ENCODE peak calls at places on chromosome 21, in nine cellular contexts. X is stimulated activated CD8-positive, alpha-beta memory T cell treated with anti-CD3 and anti-CD28 coated beads, Interleukin-4, amount 100 ng/mL, for 48 hours; F is KBM-7; H is AG09319; T is choroid plexus epithelial cell; U is left colon; R is astrocyte of the hippocampus; J is stimulated activated CD4-positive, alpha-beta T cell treated with anti-CD3 and anti-CD28 coated beads, Interleukin-2, amount 100 ng/mL, for 48 hours; S is HCEC 1CT. Z is an unnamed sample.

GRCh38 chr21:35178812-35179211 is 129.7 kb upstream of the RUNX1 start:
- DNase-seq in S (peak; percentile 77), R (no peak), F (no peak), X (no peak), U (no peak), T (no peak), J (no peak), H (no peak), Z (no peak)

GRCh38 chr21:43908167-43908566 is 43.1 kb downstream of the AGPAT3 start:
- DNase-seq in X (no peak), F (no peak), U (no peak), H (no peak), J (no peak), S (no peak), T (no peak), R (peak; percentile 67), Z (no peak)

GRCh38 chr21:35294231-35294898 is 245.3 kb upstream of the RUNX1 start:
- DNase-seq in U (peak; percentile 76), J (no peak), R (peak; percentile 54), T (no peak), H (no peak), X (no peak), S (no peak), F (no peak), Z (peak; percentile 38)

GRCh38 chr21:14080040-14080763 is 130.6 kb downstream of the LIPI start:
- DNase-seq in R (no peak), J (no peak), H (no peak), T (no peak), X (no peak), F (no peak), S (no peak), U (no peak), Z (no peak)

GRCh38 chr21:41220208-41220733 is 52.3 kb downstream of the BACE2 start:
- DNase-seq in J (no peak), R (no peak), H (no peak), U (no peak), F (no peak), T (no peak), S (no peak), X (no peak), Z (no peak)

GRCh38 chr21:33185852-33186251 is 43.9 kb upstream of the IFNAR2 start:
- DNase-seq in U (no peak), H (no peak), J (no peak), T (no peak), R (no peak), X (no peak), F (peak; percentile 17), S (no peak), Z (no peak)

GRCh38 chr21:42653492-42654061 is at the start of gene PDE9A:
- DNase-seq in R (peak; percentile 56), J (no peak), X (no peak), S (no peak), U (peak; percentile 58), T (no peak), F (no peak), H (no peak), Z (peak; percentile 33)

GRCh38 chr21:36504067-36505058 is 24.4 kb upstream of the CLDN14 start:
- DNase-seq in R (peak; percentile 69), X (peak; percentile 54), J (peak; percentile 43), U (no peak), F (peak; percentile 55), S (peak; percentile 10), T (peak; percentile 79), H (peak; percentile 35), Z (peak; percentile 50)

GRCh38 chr21:43864313-43864805 is 664 bp upstream of the AGPAT3 start:
- DNase-seq in R (peak; percentile 37), J (peak; percentile 31), X (peak; percentile 62), F (peak; percentile 51), U (peak; percentile 74), H (peak; percentile 10), S (no peak), T (no peak), Z (peak; percentile 30)

GRCh38 chr21:45078877-45079281 is 4.5 kb downstream of the ADARB1 start:
- DNase-seq in H (no peak), X (peak; percentile 76), J (peak; percentile 49), S (peak; percentile 94), T (peak; percentile 90), F (no peak), U (no peak), R (no peak), Z (no peak)

GRCh38 chr21:46322351-46323226 is 1.1 kb downstream of the C21orf58 start:
- DNase-seq in J (peak; percentile 10), U (no peak), R (peak; percentile 71), F (peak; percentile 45), T (peak; percentile 51), H (no peak), X (peak; percentile 59), S (peak; percentile 11), Z (no peak)

GRCh38 chr21:25179116-25179515 is 428.2 kb downstream of the MRPL39 start:
- DNase-seq in F (no peak), U (no peak), H (no peak), X (no peak), R (peak; percentile 60), T (peak; percentile 26), J (no peak), S (peak; percentile 16), Z (no peak)

GRCh38 chr21:14533555-14534400 is 12.3 kb downstream of the SAMSN1 start:
- DNase-seq in R (peak; percentile 20), U (no peak), H (no peak), T (peak; percentile 88), J (no peak), S (peak; percentile 33), F (no peak), X (no peak), Z (no peak)

GRCh38 chr21:46459356-46460112 is 843 bp downstream of the DIP2A start:
- DNase-seq in H (no peak), U (peak; percentile 61), F (peak; percentile 38), X (peak; percentile 42), J (no peak), R (peak; percentile 52), S (peak; percentile 30), T (peak; percentile 54), Z (peak; percentile 42)

GRCh38 chr21:37677006-37677405 is 239.3 kb downstream of the KCNJ6 start:
- DNase-seq in F (no peak), J (no peak), U (no peak), T (no peak), H (no peak), X (no peak), S (no peak), R (no peak), Z (no peak)

Z was measured in mucosa of gallbladder.